ENCODE peak calls at places on chromosomes 11 and 22, in six cellular contexts. One of them, this sample, is unnamed.

GRCh38 chr11:35554491-35555237 is 29.2 kb upstream of the PAMR1 start:
- DNase-seq in colonic mucosa: no peak
- DNase-seq in activated T-cell treated with anti-CD3 and anti-CD28 coated beads, Interleukin-2, amount 50 U/mL, for 24 hours: no peak
- DNase-seq in Right ventricle myocardium superior: no peak
- DNase-seq in gastrocnemius medialis: no peak
- DNase-seq in stimulated activated CD8-positive, alpha-beta memory T cell treated with anti-CD3 and anti-CD28 coated beads, Interleukin-15, amount 100 ng/mL, for 1 hour: no peak
- DNase-seq in this sample: no peak

GRCh38 chr11:78770931-78771330 is 196.3 kb upstream of the NARS2 start:
- DNase-seq in colonic mucosa: no peak
- DNase-seq in activated T-cell treated with anti-CD3 and anti-CD28 coated beads, Interleukin-2, amount 50 U/mL, for 24 hours: no peak
- DNase-seq in Right ventricle myocardium superior: no peak
- DNase-seq in gastrocnemius medialis: no peak
- DNase-seq in stimulated activated CD8-positive, alpha-beta memory T cell treated with anti-CD3 and anti-CD28 coated beads, Interleukin-15, amount 100 ng/mL, for 1 hour: no peak
- DNase-seq in this sample: no peak

GRCh38 chr22:46537221-46537945 is at the start of gene CELSR1:
- DNase-seq in colonic mucosa: peak; percentile 72
- DNase-seq in activated T-cell treated with anti-CD3 and anti-CD28 coated beads, Interleukin-2, amount 50 U/mL, for 24 hours: peak; percentile 40
- DNase-seq in Right ventricle myocardium superior: no peak
- DNase-seq in gastrocnemius medialis: no peak
- DNase-seq in stimulated activated CD8-positive, alpha-beta memory T cell treated with anti-CD3 and anti-CD28 coated beads, Interleukin-15, amount 100 ng/mL, for 1 hour: no peak
- DNase-seq in this sample: no peak

GRCh38 chr11:10490398-10491232 is 35.6 kb downstream of the AMPD3 start:
- DNase-seq in colonic mucosa: peak; percentile 60
- DNase-seq in activated T-cell treated with anti-CD3 and anti-CD28 coated beads, Interleukin-2, amount 50 U/mL, for 24 hours: no peak
- DNase-seq in Right ventricle myocardium superior: peak; percentile 76
- DNase-seq in gastrocnemius medialis: peak; percentile 95
- DNase-seq in stimulated activated CD8-positive, alpha-beta memory T cell treated with anti-CD3 and anti-CD28 coated beads, Interleukin-15, amount 100 ng/mL, for 1 hour: no peak
- DNase-seq in this sample: no peak

GRCh38 chr22:18978506-18978905 is 42.4 kb upstream of the PRODH start:
- DNase-seq in colonic mucosa: no peak
- DNase-seq in activated T-cell treated with anti-CD3 and anti-CD28 coated beads, Interleukin-2, amount 50 U/mL, for 24 hours: no peak
- DNase-seq in Right ventricle myocardium superior: peak; percentile 20
- DNase-seq in gastrocnemius medialis: no peak
- DNase-seq in stimulated activated CD8-positive, alpha-beta memory T cell treated with anti-CD3 and anti-CD28 coated beads, Interleukin-15, amount 100 ng/mL, for 1 hour: no peak
- DNase-seq in this sample: no peak

GRCh38 chr11:43920598-43921419 is 21.6 kb upstream of the C11orf96 start:
- DNase-seq in colonic mucosa: no peak
- DNase-seq in activated T-cell treated with anti-CD3 and anti-CD28 coated beads, Interleukin-2, amount 50 U/mL, for 24 hours: no peak
- DNase-seq in Right ventricle myocardium superior: no peak
- DNase-seq in gastrocnemius medialis: peak; percentile 79
- DNase-seq in stimulated activated CD8-positive, alpha-beta memory T cell treated with anti-CD3 and anti-CD28 coated beads, Interleukin-15, amount 100 ng/mL, for 1 hour: no peak
- DNase-seq in this sample: no peak

GRCh38 chr11:61961570-61962212 is 5.7 kb downstream of the FTH1 start:
- DNase-seq in colonic mucosa: peak; percentile 53
- DNase-seq in activated T-cell treated with anti-CD3 and anti-CD28 coated beads, Interleukin-2, amount 50 U/mL, for 24 hours: peak; percentile 22
- DNase-seq in Right ventricle myocardium superior: peak; percentile 87
- DNase-seq in gastrocnemius medialis: peak; percentile 53
- DNase-seq in stimulated activated CD8-positive, alpha-beta memory T cell treated with anti-CD3 and anti-CD28 coated beads, Interleukin-15, amount 100 ng/mL, for 1 hour: no peak
- DNase-seq in this sample: no peak

GRCh38 chr11:117879516-117880480 is 3.3 kb upstream of the FXYD6 start:
- DNase-seq in colonic mucosa: no peak
- DNase-seq in activated T-cell treated with anti-CD3 and anti-CD28 coated beads, Interleukin-2, amount 50 U/mL, for 24 hours: no peak
- DNase-seq in Right ventricle myocardium superior: no peak
- DNase-seq in gastrocnemius medialis: no peak
- DNase-seq in stimulated activated CD8-positive, alpha-beta memory T cell treated with anti-CD3 and anti-CD28 coated beads, Interleukin-15, amount 100 ng/mL, for 1 hour: no peak
- DNase-seq in this sample: no peak

GRCh38 chr11:35337919-35338316 is 81.4 kb downstream of the SLC1A2 start:
- DNase-seq in colonic mucosa: no peak
- DNase-seq in activated T-cell treated with anti-CD3 and anti-CD28 coated beads, Interleukin-2, amount 50 U/mL, for 24 hours: no peak
- DNase-seq in Right ventricle myocardium superior: no peak
- DNase-seq in gastrocnemius medialis: no peak
- DNase-seq in stimulated activated CD8-positive, alpha-beta memory T cell treated with anti-CD3 and anti-CD28 coated beads, Interleukin-15, amount 100 ng/mL, for 1 hour: no peak
- DNase-seq in this sample: no peak

GRCh38 chr11:112249871-112250590 is 10.6 kb downstream of the PLET1 start:
- DNase-seq in colonic mucosa: no peak
- DNase-seq in activated T-cell treated with anti-CD3 and anti-CD28 coated beads, Interleukin-2, amount 50 U/mL, for 24 hours: no peak
- DNase-seq in Right ventricle myocardium superior: no peak
- DNase-seq in gastrocnemius medialis: no peak
- DNase-seq in stimulated activated CD8-positive, alpha-beta memory T cell treated with anti-CD3 and anti-CD28 coated beads, Interleukin-15, amount 100 ng/mL, for 1 hour: no peak
- DNase-seq in this sample: no peak

GRCh38 chr22:47161631-47162030 is 399.2 kb downstream of the TBC1D22A start:
- DNase-seq in colonic mucosa: no peak
- DNase-seq in activated T-cell treated with anti-CD3 and anti-CD28 coated beads, Interleukin-2, amount 50 U/mL, for 24 hours: no peak
- DNase-seq in Right ventricle myocardium superior: peak; percentile 26
- DNase-seq in gastrocnemius medialis: no peak
- DNase-seq in stimulated activated CD8-positive, alpha-beta memory T cell treated with anti-CD3 and anti-CD28 coated beads, Interleukin-15, amount 100 ng/mL, for 1 hour: no peak
- DNase-seq in this sample: no peak

GRCh38 chr22:17767236-17768065 is 6.8 kb downstream of the BID start:
- DNase-seq in colonic mucosa: no peak
- DNase-seq in activated T-cell treated with anti-CD3 and anti-CD28 coated beads, Interleukin-2, amount 50 U/mL, for 24 hours: peak; percentile 62
- DNase-seq in Right ventricle myocardium superior: no peak
- DNase-seq in gastrocnemius medialis: no peak
- DNase-seq in stimulated activated CD8-positive, alpha-beta memory T cell treated with anti-CD3 and anti-CD28 coated beads, Interleukin-15, amount 100 ng/mL, for 1 hour: no peak
- DNase-seq in this sample: no peak

GRCh38 chr11:12177739-12178338 is 67.4 kb downstream of the MICAL2 start:
- DNase-seq in colonic mucosa: no peak
- DNase-seq in activated T-cell treated with anti-CD3 and anti-CD28 coated beads, Interleukin-2, amount 50 U/mL, for 24 hours: no peak
- DNase-seq in Right ventricle myocardium superior: no peak
- DNase-seq in gastrocnemius medialis: no peak
- DNase-seq in stimulated activated CD8-positive, alpha-beta memory T cell treated with anti-CD3 and anti-CD28 coated beads, Interleukin-15, amount 100 ng/mL, for 1 hour: no peak
- DNase-seq in this sample: no peak

GRCh38 chr11:80096736-80097135 is 655.9 kb upstream of the TENM4 start:
- DNase-seq in colonic mucosa: no peak
- DNase-seq in activated T-cell treated with anti-CD3 and anti-CD28 coated beads, Interleukin-2, amount 50 U/mL, for 24 hours: no peak
- DNase-seq in Right ventricle myocardium superior: no peak
- DNase-seq in gastrocnemius medialis: no peak
- DNase-seq in stimulated activated CD8-positive, alpha-beta memory T cell treated with anti-CD3 and anti-CD28 coated beads, Interleukin-15, amount 100 ng/mL, for 1 hour: no peak
- DNase-seq in this sample: no peak

GRCh38 chr11:124170801-124171586 is 12.2 kb upstream of the OR10D3 start:
- DNase-seq in colonic mucosa: no peak
- DNase-seq in activated T-cell treated with anti-CD3 and anti-CD28 coated beads, Interleukin-2, amount 50 U/mL, for 24 hours: no peak
- DNase-seq in Right ventricle myocardium superior: peak; percentile 31
- DNase-seq in gastrocnemius medialis: no peak
- DNase-seq in stimulated activated CD8-positive, alpha-beta memory T cell treated with anti-CD3 and anti-CD28 coated beads, Interleukin-15, amount 100 ng/mL, for 1 hour: no peak
- DNase-seq in this sample: no peak

GRCh38 chr11:96259053-96259837 is 83.8 kb downstream of the MAML2 start:
- DNase-seq in colonic mucosa: peak; percentile 40
- DNase-seq in activated T-cell treated with anti-CD3 and anti-CD28 coated beads, Interleukin-2, amount 50 U/mL, for 24 hours: no peak
- DNase-seq in Right ventricle myocardium superior: no peak
- DNase-seq in gastrocnemius medialis: no peak
- DNase-seq in stimulated activated CD8-positive, alpha-beta memory T cell treated with anti-CD3 and anti-CD28 coated beads, Interleukin-15, amount 100 ng/mL, for 1 hour: no peak
- DNase-seq in this sample: no peak

GRCh38 chr11:103486609-103487008 is 377.4 kb downstream of the DYNC2H1 start:
- DNase-seq in colonic mucosa: no peak
- DNase-seq in activated T-cell treated with anti-CD3 and anti-CD28 coated beads, Interleukin-2, amount 50 U/mL, for 24 hours: no peak
- DNase-seq in Right ventricle myocardium superior: no peak
- DNase-seq in gastrocnemius medialis: no peak
- DNase-seq in stimulated activated CD8-positive, alpha-beta memory T cell treated with anti-CD3 and anti-CD28 coated beads, Interleukin-15, amount 100 ng/mL, for 1 hour: no peak
- DNase-seq in this sample: no peak